ENCODE peak calls at places on chromosomes 12 and 14, in six cellular contexts. P, J, K, E, W and H are unnamed samples.

GRCh38 chr12:78732481-78732880 is 132.1 kb upstream of the SYT1 start:
- DNase-seq in P (no peak), J (no peak), K (no peak), E (no peak), W (no peak), H (no peak)

GRCh38 chr14:61213930-61214329 is 67.2 kb downstream of the TMEM30B start:
- DNase-seq in P (no peak), J (no peak), K (no peak), E (no peak), W (no peak), H (no peak)

GRCh38 chr12:62785941-62786559 is 148.9 kb downstream of the PPM1H start:
- DNase-seq in P (peak), J (no peak), K (no peak), E (no peak), W (no peak), H (peak)

GRCh38 chr12:5796171-5797091 is 148.6 kb downstream of the ANO2 start:
- DNase-seq in P (no peak), J (no peak), K (no peak), E (no peak), W (peak), H (peak)

GRCh38 chr12:115916910-115917668 is 360.4 kb downstream of the MED13L start:
- DNase-seq in P (no peak), J (peak), K (peak), E (peak), W (peak), H (peak)

GRCh38 chr12:103884316-103884715 is 43.3 kb upstream of the NT5DC3 start:
- DNase-seq in P (no peak), J (no peak), K (peak), E (no peak), W (no peak), H (peak)

GRCh38 chr12:89665556-89665955 is 43.1 kb downstream of the ATP2B1 start:
- DNase-seq in P (no peak), J (no peak), K (no peak), E (no peak), W (no peak), H (no peak)

GRCh38 chr12:50537538-50537919 is 32.7 kb downstream of the DIP2B start:
- DNase-seq in P (peak), J (no peak), K (no peak), E (no peak), W (no peak), H (no peak)

GRCh38 chr14:20801726-20802125 is 918 bp downstream of the RNASE1 start:
- DNase-seq in P (no peak), J (no peak), K (no peak), E (no peak), W (no peak), H (no peak)